ENCODE peak calls at places on chromosomes 7 and 10, in five cellular contexts. O is NCI-H226, J is amniotic stem cell, Q is posterior vena cava, R is posterior cingulate gyrus. L is an unnamed sample.

GRCh38 chr10:97203220-97203619 is 17.5 kb upstream of the SLIT1 start:
- DNase-seq in O (no peak), J (no peak), Q (peak), R (no peak), L (no peak)

GRCh38 chr10:30985552-30985951 is 46.1 kb downstream of the ZNF438 start:
- DNase-seq in O (no peak), J (no peak), Q (no peak), R (no peak), L (no peak)

GRCh38 chr10:117454502-117454901 is 79.3 kb upstream of the PDZD8 start:
- DNase-seq in O (peak), J (no peak), Q (no peak), R (no peak), L (no peak)

GRCh38 chr10:35442006-35442405 is 105.7 kb downstream of the CCNY start:
- DNase-seq in O (no peak), J (no peak), Q (no peak), R (no peak), L (no peak)

GRCh38 chr10:79184141-79184625 is 115.4 kb downstream of the ZMIZ1 start:
- DNase-seq in O (peak), J (no peak), Q (no peak), R (no peak), L (no peak)

GRCh38 chr7:418636-419280 is 100.9 kb downstream of the PDGFA start:
- DNase-seq in O (no peak), J (no peak), Q (peak), R (peak), L (peak)

GRCh38 chr10:7518693-7519092 is 107.9 kb upstream of the SFMBT2 start:
- DNase-seq in O (no peak), J (no peak), Q (no peak), R (no peak), L (no peak)

GRCh38 chr10:116665541-116666125 is 44.9 kb downstream of the PNLIPRP2 start:
- DNase-seq in O (no peak), J (no peak), Q (peak), R (no peak), L (no peak)

GRCh38 chr10:12191715-12192114 is 4.0 kb downstream of the NUDT5 start:
- DNase-seq in O (peak), J (no peak), Q (no peak), R (no peak), L (no peak)

GRCh38 chr10:60919551-60919950 is 24.4 kb downstream of the RHOBTB1 start:
- DNase-seq in O (no peak), J (no peak), Q (no peak), R (no peak), L (no peak)

GRCh38 chr10:124408357-124408756 is 10.4 kb downstream of the OAT start:
- DNase-seq in O (no peak), J (no peak), Q (no peak), R (no peak), L (no peak)

GRCh38 chr10:72014197-72014596 is 50.0 kb downstream of the CHST3 start:
- DNase-seq in O (no peak), J (no peak), Q (no peak), R (no peak), L (no peak)

GRCh38 chr7:148911626-148912025 is 27.5 kb upstream of the EZH2 start:
- DNase-seq in O (no peak), J (no peak), Q (no peak), R (no peak), L (no peak)

GRCh38 chr10:92914478-92915066 is 66.3 kb downstream of the EXOC6 start:
- DNase-seq in O (peak), J (peak), Q (no peak), R (no peak), L (no peak)